ENCODE peak calls at places on chromosomes 7 and 10, in five cellular contexts. E, D, J, P and A are unnamed samples.
A peak's percentile ranks its signal among the peaks of the same experiment; 100 is the strongest.

GRCh38 chr10:72690071-72690755 is 1.7 kb upstream of the MCU start:
- DNase-seq in J (no peak), D (peak; percentile 37), E (no peak), P (no peak), A (no peak)

GRCh38 chr7:139431459-139431858 is 52.0 kb downstream of the KLRG2 start:
- DNase-seq in J (no peak), E (no peak), P (no peak), D (no peak), A (no peak)

GRCh38 chr10:3195706-3196105 is 23.1 kb upstream of the PITRM1 start:
- DNase-seq in D (no peak), P (no peak), J (no peak), E (no peak), A (no peak)

GRCh38 chr10:59896186-59896585 is 10.2 kb downstream of the CCDC6 start:
- DNase-seq in J (no peak), D (no peak), P (no peak), E (peak; percentile 61), A (no peak)

GRCh38 chr7:35831208-35831607 is 30.4 kb downstream of the SEPTIN7 start:
- DNase-seq in E (no peak), J (no peak), P (no peak), D (peak; percentile 44), A (no peak)

GRCh38 chr7:156639426-156640256 is 933 bp upstream of the RNF32 start:
- DNase-seq in E (no peak), D (no peak), J (no peak), P (no peak), A (no peak)

GRCh38 chr7:56078196-56078595 is 14.1 kb downstream of the SUMF2 start:
- DNase-seq in J (no peak), E (no peak), D (no peak), P (no peak), A (no peak)

GRCh38 chr10:24255907-24256306 is 47.0 kb downstream of the KIAA1217 start:
- DNase-seq in E (peak; percentile 70), J (no peak), D (no peak), P (no peak), A (no peak)

GRCh38 chr10:86203162-86203905 is 163.3 kb downstream of the GRID1 start:
- DNase-seq in E (no peak), D (peak; percentile 7), J (no peak), P (peak; percentile 7), A (no peak)

GRCh38 chr10:124093076-124093773 is at the start of gene CHST15:
- DNase-seq in J (no peak), E (peak; percentile 73), D (peak; percentile 86), P (peak; percentile 54), A (no peak)

GRCh38 chr10:76456190-76456589 is 1024.8 kb downstream of the LRMDA start:
- DNase-seq in E (no peak), D (no peak), J (no peak), P (no peak), A (no peak)

GRCh38 chr7:117839507-117839906 is 33.7 kb downstream of the CTTNBP2 start:
- DNase-seq in J (no peak), D (no peak), E (no peak), P (no peak), A (no peak)

GRCh38 chr7:143145-143751 is 49.1 kb upstream of the FAM20C start:
- DNase-seq in D (no peak), J (no peak), P (no peak), E (no peak), A (no peak)

GRCh38 chr10:93604145-93604544 is 3.1 kb upstream of the RBP4 start:
- DNase-seq in D (no peak), J (no peak), E (no peak), P (no peak), A (no peak)

GRCh38 chr7:17405786-17406185 is 107.3 kb downstream of the AHR start:
- DNase-seq in E (no peak), J (no peak), D (peak; percentile 78), P (no peak), A (no peak)

GRCh38 chr10:53209941-53210611 is 437.5 kb upstream of the MBL2 start:
- DNase-seq in J (no peak), D (peak; percentile 14), E (peak; percentile 27), P (peak; percentile 9), A (no peak)

GRCh38 chr7:132561763-132562162 is 14.5 kb downstream of the PLXNA4 start:
- DNase-seq in E (no peak), P (no peak), J (no peak), D (no peak), A (no peak)

GRCh38 chr10:65861249-65861648 is 1064.6 kb upstream of the LRRTM3 start:
- DNase-seq in E (no peak), D (no peak), P (no peak), J (peak; percentile 39), A (no peak)

GRCh38 chr10:100623541-100623940 is 87.8 kb downstream of the HIF1AN start:
- DNase-seq in P (no peak), D (no peak), E (no peak), J (no peak), A (no peak)

GRCh38 chr10:102009801-102010425 is 46.1 kb downstream of the ARMH3 start:
- DNase-seq in J (peak; percentile 62), P (peak; percentile 17), D (peak; percentile 85), E (peak; percentile 74), A (no peak)

GRCh38 chr7:154598864-154599263 is 404.1 kb downstream of the PAXIP1 start:
- DNase-seq in P (no peak), J (no peak), D (no peak), E (no peak), A (no peak)

GRCh38 chr10:3399756-3400155 is 227.2 kb upstream of the PITRM1 start:
- DNase-seq in E (peak; percentile 37), P (no peak), J (no peak), D (no peak), A (no peak)

GRCh38 chr10:1175956-1176565 is 119.9 kb downstream of the WDR37 start:
- DNase-seq in D (no peak), P (no peak), E (no peak), J (no peak), A (no peak)

GRCh38 chr7:142108728-142109505 is 2.6 kb upstream of the MGAM2 start:
- DNase-seq in D (no peak), J (no peak), P (no peak), E (no peak), A (no peak)

GRCh38 chr7:71237945-71238344 is 106.0 kb downstream of the GALNT17 start:
- DNase-seq in P (no peak), D (no peak), E (no peak), J (no peak), A (no peak)

GRCh38 chr7:72444023-72444776 is 32.1 kb upstream of the CALN1 start:
- DNase-seq in E (no peak), D (peak; percentile 73), P (no peak), J (no peak), A (no peak)

GRCh38 chr10:8800426-8800825 is 745.9 kb downstream of the GATA3 start:
- DNase-seq in E (peak; percentile 19), D (no peak), P (no peak), J (no peak), A (no peak)

GRCh38 chr10:72697711-72698110 is 5.8 kb downstream of the MCU start:
- DNase-seq in P (no peak), E (no peak), J (no peak), D (no peak), A (peak; percentile 61)

GRCh38 chr10:3194871-3195270 is 22.3 kb upstream of the PITRM1 start:
- DNase-seq in P (no peak), J (no peak), E (no peak), D (no peak), A (no peak)

GRCh38 chr10:88851706-88852105 is at the start of gene ANKRD22:
- DNase-seq in D (no peak), E (no peak), J (no peak), P (no peak), A (peak; percentile 96)
- TF ChIP-seq GABPA in D (no peak), E (no peak), J (no peak), P (no peak), A (no peak)

GRCh38 chr7:130672146-130672545 is 3.6 kb upstream of the COPG2 start:
- DNase-seq in E (no peak), D (no peak), P (no peak), J (no peak), A (no peak)

GRCh38 chr7:130673066-130673465 is 4.5 kb upstream of the COPG2 start:
- DNase-seq in P (no peak), E (no peak), D (no peak), J (no peak), A (no peak)

GRCh38 chr7:130669051-130669700 is 628 bp upstream of the COPG2 start:
- DNase-seq in J (no peak), D (no peak), E (no peak), P (no peak), A (no peak)

GRCh38 chr7:130667593-130668257 is 823 bp downstream of the COPG2 start:
- DNase-seq in E (peak; percentile 50), D (no peak), P (no peak), J (no peak), A (no peak)

DNA sequence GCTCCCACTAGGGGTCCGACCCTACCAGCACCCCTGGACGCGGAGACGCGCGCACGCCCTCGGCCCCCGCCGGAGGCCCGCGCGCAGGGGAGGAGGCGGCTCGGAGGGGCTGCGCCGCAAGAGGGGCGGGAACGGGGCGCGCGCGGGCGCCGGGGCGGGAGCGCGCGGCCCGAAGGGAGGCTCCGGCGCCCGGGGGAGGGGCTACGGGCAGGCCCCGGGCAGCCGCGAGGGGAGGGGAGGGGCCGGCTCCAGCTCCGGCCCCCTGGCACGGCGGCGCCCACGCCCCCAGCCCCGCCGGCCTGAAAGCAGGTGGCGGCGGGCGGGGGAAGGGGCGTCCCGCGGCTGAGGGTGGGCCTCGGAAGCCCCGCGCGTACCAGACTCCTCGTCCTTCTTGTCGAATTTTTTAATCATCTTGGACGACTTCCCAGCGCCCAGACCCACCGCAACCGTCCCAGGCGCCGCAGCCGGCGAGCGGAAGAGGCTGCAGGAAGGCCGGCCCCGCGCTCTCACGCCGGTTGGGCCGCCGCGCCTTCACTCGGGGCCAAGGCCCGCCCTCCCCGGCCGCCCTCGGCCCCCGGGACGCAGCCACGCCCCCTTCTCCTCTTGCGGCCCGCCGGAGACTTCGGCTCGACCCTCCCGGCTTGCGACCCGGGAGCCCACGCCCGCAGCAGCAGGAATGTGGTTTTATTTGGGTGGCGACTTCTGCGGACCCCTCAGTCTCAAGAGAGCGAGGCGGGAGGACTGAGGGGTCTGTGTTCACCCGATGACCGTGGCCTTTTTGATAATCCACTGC is at the start of gene COPG2:
- DNase-seq in E (peak; percentile 100), J (peak; percentile 31), P (peak; percentile 34), D (peak; percentile 69), A (peak; percentile 50)
- TF ChIP-seq POLR2AphosphoS5 in E (peak; percentile 96), J (no peak), P (no peak), D (peak; percentile 75), A (peak; percentile 36)

GRCh38 chr10:74194545-74194944 is 43.5 kb downstream of the ADK start:
- DNase-seq in J (no peak), E (no peak), D (no peak), P (no peak), A (no peak)

GRCh38 chr10:74189999-74190421 is 39.0 kb downstream of the ADK start:
- DNase-seq in E (no peak), P (no peak), J (peak; percentile 49), D (peak; percentile 69), A (no peak)

GRCh38 chr10:74190494-74190893 is 39.5 kb downstream of the ADK start:
- DNase-seq in P (no peak), J (no peak), D (no peak), E (no peak), A (no peak)

GRCh38 chr10:74199315-74199714 is 48.3 kb downstream of the ADK start:
- DNase-seq in J (no peak), E (no peak), P (no peak), D (no peak), A (no peak)

GRCh38 chr10:74194999-74195398 is 44.0 kb downstream of the ADK start:
- DNase-seq in J (no peak), E (no peak), P (no peak), D (no peak), A (no peak)
- H3K27me3 ChIP-seq in J (no peaks in the 10 kb centered on the region), E (no peaks in the 10 kb centered on the region), P (no peaks in the 10 kb centered on the region), D (no peaks in the 10 kb centered on the region), A (no peaks in the 10 kb centered on the region)

GRCh38 chr10:122894261-122894944 is 15.0 kb upstream of the FAM24B start:
- DNase-seq in E (no peak), P (no peak), J (no peak), D (no peak), A (no peak)
- TF ChIP-seq GABPA in E (no peak), P (no peak), J (no peak), D (no peak), A (no peak)